ENCODE peak calls at places on chromosomes 16 and 17, in ten cellular contexts. X is kidney epithelial cell; D is ELF-1; J is fibroblast of lung; I is stimulated activated CD8-positive, alpha-beta memory T cell treated with anti-CD3 and anti-CD28 coated beads, Interleukin-7, amount 100 ng/mL, for 48 hours; M is D721Med; G is brain microvascular endothelial cell; R is central memory CD4-positive, alpha-beta T cell; V is activated CD4-positive, alpha-beta T cell treated with anti-CD3 and anti-CD28 coated beads for 48 hours; C is stimulated activated naive CD8-positive, alpha-beta T cell treated with anti-CD3 and anti-CD28 coated beads, Interleukin-15, amount 100 ng/mL, for 72 hours. L is an unnamed sample.

GRCh38 chr17:64063766-64064224 is 43.4 kb upstream of the ICAM2 start:
- DNase-seq in X (no peak), D (peak; percentile 87), J (peak; percentile 44), I (no peak), M (peak; percentile 60), G (peak; percentile 13), R (peak; percentile 53), V (peak; percentile 73), C (peak; percentile 28), L (no peak)

GRCh38 chr16:30721606-30722005 is 22.6 kb downstream of the SRCAP start:
- DNase-seq in X (no peak), D (no peak), J (no peak), I (no peak), M (peak; percentile 74), G (no peak), R (no peak), V (no peak), C (no peak), L (no peak)

GRCh38 chr16:84044108-84044488 is 1.5 kb upstream of the SLC38A8 start:
- DNase-seq in X (no peak), D (peak; percentile 80), J (peak; percentile 29), I (no peak), M (no peak), G (no peak), R (no peak), V (no peak), C (no peak), L (peak; percentile 36)

GRCh38 chr16:68408967-68409366 is 39.3 kb downstream of the SMPD3 start:
- DNase-seq in X (no peak), D (peak; percentile 91), J (no peak), I (no peak), M (no peak), G (no peak), R (no peak), V (no peak), C (no peak), L (no peak)

GRCh38 chr16:47503936-47504335 is 42.8 kb downstream of the PHKB start:
- DNase-seq in X (peak; percentile 4), D (no peak), J (peak; percentile 19), I (no peak), M (no peak), G (peak; percentile 19), R (no peak), V (no peak), C (no peak), L (no peak)

GRCh38 chr17:43701318-43701743 is 39.6 kb upstream of the MEOX1 start:
- DNase-seq in X (peak; percentile 64), D (no peak), J (peak; percentile 57), I (peak; percentile 50), M (no peak), G (peak; percentile 56), R (peak; percentile 4), V (peak; percentile 74), C (peak; percentile 75), L (peak; percentile 98)

GRCh38 chr16:73037331-73037745 is 10.6 kb downstream of the ZFHX3 start:
- DNase-seq in X (no peak), D (peak; percentile 65), J (no peak), I (no peak), M (no peak), G (no peak), R (no peak), V (no peak), C (no peak), L (peak; percentile 73)

GRCh38 chr17:59618894-59619312 is 792 bp upstream of the CLTC start:
- DNase-seq in X (peak; percentile 54), D (no peak), J (no peak), I (no peak), M (no peak), G (no peak), R (no peak), V (no peak), C (no peak), L (no peak)

GRCh38 chr16:67571981-67572431 is 9.7 kb downstream of the CTCF start:
- DNase-seq in X (no peak), D (no peak), J (no peak), I (no peak), M (no peak), G (no peak), R (no peak), V (no peak), C (no peak), L (no peak)

GRCh38 chr16:979859-980594 is 1.5 kb upstream of the SOX8 start:
- DNase-seq in X (no peak), D (no peak), J (no peak), I (no peak), M (no peak), G (no peak), R (no peak), V (no peak), C (no peak), L (no peak)

GRCh38 chr16:21950782-21951521 is 2.2 kb upstream of the UQCRC2 start:
- DNase-seq in X (no peak), D (no peak), J (peak; percentile 51), I (no peak), M (no peak), G (peak; percentile 18), R (peak; percentile 21), V (peak; percentile 12), C (no peak), L (peak; percentile 19)

GRCh38 chr17:4604111-4604644 is 19.8 kb downstream of the SMTNL2 start:
- DNase-seq in X (no peak), D (peak; percentile 53), J (peak; percentile 85), I (no peak), M (no peak), G (peak; percentile 35), R (no peak), V (no peak), C (no peak), L (peak; percentile 81)

GRCh38 chr17:41687828-41688640 is 651 bp upstream of the EIF1 start:
- DNase-seq in X (no peak), D (no peak), J (no peak), I (no peak), M (no peak), G (no peak), R (peak; percentile 66), V (peak; percentile 63), C (peak; percentile 45), L (peak; percentile 69)

GRCh38 chr17:79746955-79747507 is 16.3 kb downstream of the ENPP7 start:
- DNase-seq in X (no peak), D (peak; percentile 41), J (no peak), I (no peak), M (no peak), G (no peak), R (no peak), V (no peak), C (no peak), L (no peak)

GRCh38 chr17:48505788-48506187 is 25.0 kb downstream of the HOXB1 start:
- DNase-seq in X (peak; percentile 83), D (no peak), J (peak; percentile 72), I (no peak), M (no peak), G (peak; percentile 70), R (peak; percentile 64), V (peak; percentile 35), C (peak; percentile 31), L (peak; percentile 82)

GRCh38 chr17:76672270-76672851 is 28.8 kb upstream of the ST6GALNAC1 start:
- DNase-seq in X (no peak), D (no peak), J (no peak), I (no peak), M (no peak), G (no peak), R (no peak), V (no peak), C (no peak), L (peak; percentile 39)

GRCh38 chr17:19250421-19251141 is 13.4 kb downstream of the EPN2 start:
- DNase-seq in X (no peak), D (no peak), J (no peak), I (no peak), M (no peak), G (no peak), R (no peak), V (no peak), C (no peak), L (no peak)

GRCh38 chr16:1032607-1033006 is 39.9 kb upstream of the SSTR5 start:
- DNase-seq in X (no peak), D (no peak), J (no peak), I (no peak), M (no peak), G (no peak), R (no peak), V (no peak), C (no peak), L (no peak)

GRCh38 chr17:42421479-42422332 is 1.4 kb downstream of the CAVIN1 start:
- DNase-seq in X (no peak), D (no peak), J (peak; percentile 49), I (no peak), M (no peak), G (peak; percentile 53), R (no peak), V (no peak), C (no peak), L (peak; percentile 84)

GRCh38 chr17:49645654-49646053 is 32.2 kb downstream of the SPOP start:
- DNase-seq in X (no peak), D (no peak), J (no peak), I (no peak), M (no peak), G (no peak), R (no peak), V (no peak), C (no peak), L (no peak)

GRCh38 chr16:27400751-27401620 is 988 bp upstream of the IL21R start:
- DNase-seq in X (peak; percentile 48), D (no peak), J (peak; percentile 45), I (no peak), M (no peak), G (peak; percentile 76), R (no peak), V (no peak), C (no peak), L (peak; percentile 67)

GRCh38 chr16:9976641-9977040 is 205.6 kb downstream of the GRIN2A start:
- DNase-seq in X (no peak), D (no peak), J (no peak), I (no peak), M (no peak), G (no peak), R (no peak), V (no peak), C (no peak), L (no peak)

GRCh38 chr17:63116967-63117366 is 150.9 kb downstream of the TANC2 start:
- DNase-seq in X (peak; percentile 75), D (peak; percentile 6), J (peak; percentile 72), I (no peak), M (no peak), G (peak; percentile 41), R (no peak), V (no peak), C (no peak), L (peak; percentile 17)

GRCh38 chr16:56633535-56633934 is 1.1 kb downstream of the MT1M start:
- DNase-seq in X (no peak), D (no peak), J (no peak), I (no peak), M (no peak), G (no peak), R (no peak), V (no peak), C (no peak), L (no peak)

GRCh38 chr17:48925991-48926342 is 17.8 kb downstream of the UBE2Z start:
- DNase-seq in X (no peak), D (no peak), J (no peak), I (no peak), M (no peak), G (no peak), R (no peak), V (no peak), C (no peak), L (no peak)

GRCh38 chr17:83203472-83204221 is 124.2 kb downstream of the METRNL start:
- DNase-seq in X (no peak), D (no peak), J (no peak), I (no peak), M (no peak), G (no peak), R (no peak), V (peak; percentile 2), C (no peak), L (peak; percentile 90)

GRCh38 chr17:42484304-42484703 is 25.6 kb downstream of the ATP6V0A1 start:
- DNase-seq in X (no peak), D (no peak), J (no peak), I (peak; percentile 50), M (no peak), G (no peak), R (peak; percentile 87), V (peak; percentile 82), C (peak; percentile 81), L (peak; percentile 66)

GRCh38 chr16:85989376-85989775 is 90.4 kb downstream of the IRF8 start:
- DNase-seq in X (no peak), D (no peak), J (no peak), I (no peak), M (no peak), G (no peak), R (no peak), V (no peak), C (no peak), L (no peak)